ENCODE peak calls at places on chromosomes 11 and 22, in nine cellular contexts. One of them, this sample, is unnamed.

GRCh38 chr22:33465554-33465953 is 407.4 kb upstream of the SYN3 start:
- DNase-seq in SJSA1: no peak
- DNase-seq in cardiac muscle cell: no peak
- DNase-seq in psoas muscle: no peak
- DNase-seq in CD8-positive, alpha-beta memory T cell: no peak
- DNase-seq in heart right ventricle: no peak
- DNase-seq in neuronal stem cell: no peak
- DNase-seq in H9: no peak
- DNase-seq in IMR-90: no peak
- DNase-seq in this sample: no peak

GRCh38 chr11:75097173-75097557 is 489 bp upstream of the OR2AT4 start:
- DNase-seq in neuronal stem cell: no peak
- DNase-seq in psoas muscle: no peak
- DNase-seq in H9: no peak
- DNase-seq in SJSA1: no peak
- DNase-seq in cardiac muscle cell: no peak
- DNase-seq in heart right ventricle: no peak
- DNase-seq in CD8-positive, alpha-beta memory T cell: no peak
- DNase-seq in IMR-90: no peak
- DNase-seq in this sample: no peak

GRCh38 chr22:17085277-17086091 is 684 bp downstream of the IL17RA start:
- DNase-seq in CD8-positive, alpha-beta memory T cell: peak
- DNase-seq in neuronal stem cell: no peak
- DNase-seq in IMR-90: no peak
- DNase-seq in SJSA1: peak
- DNase-seq in H9: no peak
- DNase-seq in cardiac muscle cell: no peak
- DNase-seq in psoas muscle: peak
- DNase-seq in heart right ventricle: peak
- DNase-seq in this sample: no peak

GRCh38 chr11:127055240-127055639 is 54.7 kb upstream of the KIRREL3 start:
- DNase-seq in IMR-90: no peak
- DNase-seq in psoas muscle: no peak
- DNase-seq in heart right ventricle: no peak
- DNase-seq in neuronal stem cell: no peak
- DNase-seq in cardiac muscle cell: no peak
- DNase-seq in CD8-positive, alpha-beta memory T cell: no peak
- DNase-seq in H9: no peak
- DNase-seq in SJSA1: no peak
- DNase-seq in this sample: peak

GRCh38 chr11:100999756-101000155 is 129.9 kb downstream of the PGR start:
- DNase-seq in heart right ventricle: no peak
- DNase-seq in CD8-positive, alpha-beta memory T cell: no peak
- DNase-seq in psoas muscle: no peak
- DNase-seq in IMR-90: no peak
- DNase-seq in SJSA1: no peak
- DNase-seq in cardiac muscle cell: no peak
- DNase-seq in neuronal stem cell: no peak
- DNase-seq in H9: no peak
- DNase-seq in this sample: no peak

GRCh38 chr11:120013325-120014250 is 124.3 kb downstream of the TRIM29 start:
- DNase-seq in CD8-positive, alpha-beta memory T cell: no peak
- DNase-seq in heart right ventricle: peak
- DNase-seq in cardiac muscle cell: peak
- DNase-seq in IMR-90: peak
- DNase-seq in psoas muscle: peak
- DNase-seq in H9: peak
- DNase-seq in SJSA1: peak
- DNase-seq in neuronal stem cell: peak
- DNase-seq in this sample: peak

GRCh38 chr22:46185263-46185662 is 34.9 kb downstream of the PPARA start:
- DNase-seq in psoas muscle: no peak
- DNase-seq in SJSA1: no peak
- DNase-seq in H9: no peak
- DNase-seq in neuronal stem cell: no peak
- DNase-seq in IMR-90: no peak
- DNase-seq in cardiac muscle cell: no peak
- DNase-seq in heart right ventricle: no peak
- DNase-seq in CD8-positive, alpha-beta memory T cell: no peak
- DNase-seq in this sample: no peak

GRCh38 chr11:26134481-26135355 is 197.2 kb upstream of the ANO3 start:
- DNase-seq in heart right ventricle: no peak
- DNase-seq in neuronal stem cell: peak
- DNase-seq in psoas muscle: no peak
- DNase-seq in SJSA1: no peak
- DNase-seq in H9: peak
- DNase-seq in CD8-positive, alpha-beta memory T cell: no peak
- DNase-seq in IMR-90: peak
- DNase-seq in cardiac muscle cell: peak
- DNase-seq in this sample: no peak

GRCh38 chr22:35564975-35565867 is 24.6 kb downstream of the RASD2 start:
- DNase-seq in CD8-positive, alpha-beta memory T cell: no peak
- DNase-seq in cardiac muscle cell: no peak
- DNase-seq in IMR-90: peak
- DNase-seq in psoas muscle: no peak
- DNase-seq in heart right ventricle: no peak
- DNase-seq in H9: no peak
- DNase-seq in SJSA1: no peak
- DNase-seq in neuronal stem cell: no peak
- DNase-seq in this sample: no peak

GRCh38 chr22:36131907-36132306 is 28.6 kb downstream of the APOL3 start:
- DNase-seq in cardiac muscle cell: no peak
- DNase-seq in psoas muscle: no peak
- DNase-seq in H9: no peak
- DNase-seq in neuronal stem cell: no peak
- DNase-seq in heart right ventricle: no peak
- DNase-seq in CD8-positive, alpha-beta memory T cell: no peak
- DNase-seq in IMR-90: no peak
- DNase-seq in SJSA1: no peak
- DNase-seq in this sample: no peak

GRCh38 chr11:69295079-69295994 is 1.4 kb downstream of the MYEOV start:
- DNase-seq in neuronal stem cell: no peak
- DNase-seq in IMR-90: no peak
- DNase-seq in SJSA1: no peak
- DNase-seq in cardiac muscle cell: no peak
- DNase-seq in heart right ventricle: no peak
- DNase-seq in CD8-positive, alpha-beta memory T cell: no peak
- DNase-seq in psoas muscle: no peak
- DNase-seq in H9: no peak
- DNase-seq in this sample: no peak

GRCh38 chr11:36605221-36606216 is 7.5 kb upstream of the RAG2 start:
- DNase-seq in CD8-positive, alpha-beta memory T cell: no peak
- DNase-seq in H9: no peak
- DNase-seq in SJSA1: no peak
- DNase-seq in psoas muscle: no peak
- DNase-seq in IMR-90: no peak
- DNase-seq in heart right ventricle: no peak
- DNase-seq in cardiac muscle cell: no peak
- DNase-seq in neuronal stem cell: no peak
- DNase-seq in this sample: no peak

GRCh38 chr11:30006876-30007275 is 10.0 kb downstream of the KCNA4 start:
- DNase-seq in heart right ventricle: no peak
- DNase-seq in IMR-90: no peak
- DNase-seq in neuronal stem cell: no peak
- DNase-seq in cardiac muscle cell: no peak
- DNase-seq in CD8-positive, alpha-beta memory T cell: no peak
- DNase-seq in psoas muscle: no peak
- DNase-seq in H9: no peak
- DNase-seq in SJSA1: no peak
- DNase-seq in this sample: no peak

GRCh38 chr22:43978558-43978957 is 23.3 kb downstream of the SAMM50 start:
- DNase-seq in neuronal stem cell: no peak
- DNase-seq in heart right ventricle: no peak
- DNase-seq in SJSA1: no peak
- DNase-seq in H9: no peak
- DNase-seq in CD8-positive, alpha-beta memory T cell: no peak
- DNase-seq in cardiac muscle cell: no peak
- DNase-seq in psoas muscle: no peak
- DNase-seq in IMR-90: no peak
- DNase-seq in this sample: no peak

DNA sequence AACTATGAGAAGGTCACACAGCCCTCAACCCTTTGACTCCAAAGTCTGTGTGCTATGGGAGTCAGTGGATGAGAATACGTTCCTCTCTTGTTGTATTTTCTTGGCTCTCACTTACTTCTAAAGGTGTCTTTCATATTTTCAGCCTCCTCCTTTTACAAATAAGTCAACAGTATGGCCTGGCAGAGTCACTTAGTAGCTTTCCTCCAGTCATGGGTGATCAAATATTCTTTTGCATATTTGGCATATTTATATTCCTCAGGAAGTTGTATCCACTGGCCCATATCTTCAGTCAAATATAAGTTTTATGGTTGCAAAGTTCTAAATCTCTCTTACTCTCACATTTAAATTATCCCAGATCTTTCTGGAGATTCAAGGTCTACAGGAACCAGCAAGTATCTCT is 327.5 kb downstream of the ETS1 start:
- DNase-seq in CD8-positive, alpha-beta memory T cell: no peak
- DNase-seq in H9: no peak
- DNase-seq in SJSA1: no peak
- DNase-seq in IMR-90: no peak
- DNase-seq in heart right ventricle: no peak
- DNase-seq in psoas muscle: no peak
- DNase-seq in neuronal stem cell: no peak
- DNase-seq in cardiac muscle cell: no peak
- DNase-seq in this sample: no peak
- H3K27ac ChIP-seq in CD8-positive, alpha-beta memory T cell: no peak
- H3K27ac ChIP-seq in H9: no peak
- H3K27ac ChIP-seq in SJSA1: no peak
- H3K27ac ChIP-seq in IMR-90: no peak
- H3K27ac ChIP-seq in heart right ventricle: no peak
- H3K27ac ChIP-seq in psoas muscle: no peak
- H3K27ac ChIP-seq in neuronal stem cell: no peak
- H3K27ac ChIP-seq in cardiac muscle cell: no peak
- H3K27ac ChIP-seq in this sample: no peak

GRCh38 chr11:114259551-114259983 is 36.6 kb upstream of the NNMT start:
- DNase-seq in neuronal stem cell: no peak
- DNase-seq in psoas muscle: no peak
- DNase-seq in SJSA1: no peak
- DNase-seq in heart right ventricle: no peak
- DNase-seq in H9: no peak
- DNase-seq in cardiac muscle cell: no peak
- DNase-seq in IMR-90: no peak
- DNase-seq in CD8-positive, alpha-beta memory T cell: no peak
- DNase-seq in this sample: no peak
- H3K27ac ChIP-seq in neuronal stem cell: no peak
- H3K27ac ChIP-seq in psoas muscle: peak
- H3K27ac ChIP-seq in SJSA1: no peak
- H3K27ac ChIP-seq in heart right ventricle: peak
- H3K27ac ChIP-seq in H9: no peak
- H3K27ac ChIP-seq in cardiac muscle cell: no peak
- H3K27ac ChIP-seq in IMR-90: no peak
- H3K27ac ChIP-seq in CD8-positive, alpha-beta memory T cell: no peak
- H3K27ac ChIP-seq in this sample: no peak

DNA sequence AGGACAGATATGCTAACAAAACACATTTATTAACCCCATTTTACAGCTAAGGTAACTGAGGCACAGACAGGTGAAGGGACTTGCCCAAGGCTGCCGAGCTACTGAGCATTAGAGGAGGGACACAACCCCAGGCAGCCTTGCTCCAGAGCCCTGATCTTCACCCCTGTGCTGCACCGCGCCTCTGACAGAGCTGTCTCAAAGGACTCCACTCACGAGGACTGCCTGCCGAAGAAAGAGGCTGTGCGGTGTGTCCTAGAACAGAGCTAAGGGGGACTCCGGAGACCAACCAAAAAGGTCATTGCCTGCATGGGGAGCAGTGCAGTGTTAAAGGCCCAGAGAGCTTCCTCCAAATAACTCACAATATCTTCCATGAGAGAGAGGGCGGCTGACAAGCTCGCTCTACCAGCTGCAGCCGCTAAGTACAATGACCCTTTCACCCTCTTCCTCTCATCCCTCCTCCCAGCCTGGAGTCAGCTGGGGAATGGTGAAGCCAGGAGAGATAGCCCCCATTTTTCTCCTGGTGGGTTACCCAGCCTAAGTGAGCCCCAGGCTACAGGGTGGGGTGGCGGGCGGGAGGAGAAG is 119.2 kb downstream of the DSCAML1 start:
- DNase-seq in SJSA1: no peak
- DNase-seq in H9: no peak
- DNase-seq in cardiac muscle cell: peak
- DNase-seq in neuronal stem cell: no peak
- DNase-seq in IMR-90: no peak
- DNase-seq in CD8-positive, alpha-beta memory T cell: no peak
- DNase-seq in heart right ventricle: no peak
- DNase-seq in psoas muscle: no peak
- DNase-seq in this sample: peak
- H3K27ac ChIP-seq in SJSA1: no peak
- H3K27ac ChIP-seq in H9: no peak
- H3K27ac ChIP-seq in cardiac muscle cell: no peak
- H3K27ac ChIP-seq in neuronal stem cell: no peak
- H3K27ac ChIP-seq in IMR-90: no peak
- H3K27ac ChIP-seq in CD8-positive, alpha-beta memory T cell: no peak
- H3K27ac ChIP-seq in heart right ventricle: no peak
- H3K27ac ChIP-seq in psoas muscle: no peak
- H3K27ac ChIP-seq in this sample: peak

GRCh38 chr11:7971846-7972245 is 6.6 kb upstream of the NLRP10 start:
- DNase-seq in SJSA1: no peak
- DNase-seq in H9: no peak
- DNase-seq in neuronal stem cell: no peak
- DNase-seq in CD8-positive, alpha-beta memory T cell: no peak
- DNase-seq in psoas muscle: no peak
- DNase-seq in cardiac muscle cell: no peak
- DNase-seq in heart right ventricle: no peak
- DNase-seq in IMR-90: no peak
- DNase-seq in this sample: no peak

GRCh38 chr11:7967097-7967496 is 1.9 kb upstream of the NLRP10 start:
- DNase-seq in IMR-90: peak
- DNase-seq in H9: no peak
- DNase-seq in cardiac muscle cell: no peak
- DNase-seq in CD8-positive, alpha-beta memory T cell: no peak
- DNase-seq in psoas muscle: no peak
- DNase-seq in heart right ventricle: no peak
- DNase-seq in neuronal stem cell: no peak
- DNase-seq in SJSA1: no peak
- DNase-seq in this sample: no peak

GRCh38 chr11:7967826-7968225 is 2.6 kb upstream of the NLRP10 start:
- DNase-seq in heart right ventricle: no peak
- DNase-seq in psoas muscle: no peak
- DNase-seq in neuronal stem cell: no peak
- DNase-seq in cardiac muscle cell: no peak
- DNase-seq in SJSA1: no peak
- DNase-seq in IMR-90: peak
- DNase-seq in CD8-positive, alpha-beta memory T cell: no peak
- DNase-seq in H9: no peak
- DNase-seq in this sample: no peak

GRCh38 chr11:7969756-7970646 is 4.8 kb upstream of the NLRP10 start:
- DNase-seq in CD8-positive, alpha-beta memory T cell: no peak
- DNase-seq in IMR-90: no peak
- DNase-seq in heart right ventricle: no peak
- DNase-seq in psoas muscle: no peak
- DNase-seq in cardiac muscle cell: no peak
- DNase-seq in H9: peak
- DNase-seq in neuronal stem cell: no peak
- DNase-seq in SJSA1: no peak
- DNase-seq in this sample: no peak

DNA sequence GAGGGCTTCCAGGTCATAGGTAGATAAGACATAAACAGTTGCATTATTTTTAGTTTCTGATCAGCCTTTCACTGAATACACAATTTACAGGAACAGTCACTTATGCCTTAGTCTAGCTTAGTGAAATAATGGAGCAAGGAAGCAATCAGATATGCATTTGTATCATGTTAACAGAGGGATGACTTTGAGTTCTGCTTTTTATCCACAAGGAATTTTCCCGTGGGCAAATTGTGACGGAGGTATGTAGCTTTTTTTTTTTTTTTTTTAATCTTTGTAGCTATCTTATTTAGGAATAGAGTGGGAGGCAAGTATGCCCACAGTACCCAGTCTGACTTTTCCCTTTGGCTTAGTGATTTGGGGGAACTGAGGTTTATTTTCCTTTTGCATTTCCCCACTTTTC is 3.4 kb upstream of the NLRP10 start:
- DNase-seq in IMR-90: peak
- DNase-seq in heart right ventricle: no peak
- DNase-seq in CD8-positive, alpha-beta memory T cell: no peak
- DNase-seq in H9: no peak
- DNase-seq in psoas muscle: no peak
- DNase-seq in SJSA1: no peak
- DNase-seq in cardiac muscle cell: no peak
- DNase-seq in neuronal stem cell: no peak
- DNase-seq in this sample: no peak
- H3K27ac ChIP-seq in IMR-90: no peak
- H3K27ac ChIP-seq in heart right ventricle: no peak
- H3K27ac ChIP-seq in CD8-positive, alpha-beta memory T cell: no peak
- H3K27ac ChIP-seq in H9: no peak
- H3K27ac ChIP-seq in psoas muscle: no peak
- H3K27ac ChIP-seq in SJSA1: no peak
- H3K27ac ChIP-seq in cardiac muscle cell: no peak
- H3K27ac ChIP-seq in neuronal stem cell: no peak
- H3K27ac ChIP-seq in this sample: no peak

This sample was measured in caudate nucleus.